ENCODE peak calls at places on chromosomes 5 and 9, in ten cellular contexts. N is tibial nerve, W is cardiac muscle cell, J is OCI-LY7, O is aorta, K is left lung, Z is kidney, S is left ventricle myocardium inferior, E is HepG2, B is adrenal gland. M is an unnamed sample. For H3K4me1, the result is how much of the 10 kb centered on the place peaks cover.

GRCh38 chr9:115042781-115043509 is 75.0 kb downstream of the TNC start:
- DNase-seq in K (no peak), E (no peak), B (no peak), Z (no peak), S (no peak), N (no peak), J (no peak), O (peak), W (no peak), M (no peak)

GRCh38 chr5:517535-518100 is 6.6 kb downstream of the SLC9A3 start:
- DNase-seq in S (no peak), W (no peak), K (no peak), N (no peak), O (no peak), J (no peak), E (no peak), B (no peak), Z (no peak), M (no peak)

GRCh38 chr5:71591100-71591499 is 4.0 kb downstream of the MCCC2 start:
- DNase-seq in S (no peak), K (no peak), E (no peak), B (no peak), N (no peak), W (no peak), Z (no peak), J (no peak), O (no peak), M (no peak)

GRCh38 chr5:1565737-1566734 is 42.3 kb upstream of the LPCAT1 start:
- DNase-seq in W (no peak), E (no peak), N (no peak), Z (no peak), K (no peak), S (no peak), J (no peak), O (peak), B (no peak), M (no peak)

GRCh38 chr9:118223111-118223510 is 518.9 kb downstream of the TLR4 start:
- DNase-seq in Z (no peak), B (no peak), O (no peak), S (no peak), E (no peak), J (no peak), W (no peak), N (no peak), K (no peak), M (no peak)

GRCh38 chr9:73090214-73090613 is 61.5 kb upstream of the ANXA1 start:
- DNase-seq in Z (no peak), W (no peak), S (no peak), E (no peak), B (no peak), K (no peak), N (no peak), O (no peak), J (no peak), M (no peak)

GRCh38 chr5:149826574-149826973 is 96.5 kb downstream of the PPARGC1B start:
- DNase-seq in W (no peak), Z (no peak), N (no peak), K (no peak), J (no peak), E (no peak), B (no peak), S (peak), O (no peak), M (peak)

GRCh38 chr5:134115806-134116175 is 1.3 kb downstream of the TCF7 start:
- DNase-seq in B (no peak), O (no peak), J (no peak), Z (no peak), K (no peak), W (no peak), N (no peak), E (no peak), S (no peak), M (no peak)

GRCh38 chr9:94014066-94014654 is 59.0 kb upstream of the BARX1 start:
- DNase-seq in W (peak), S (no peak), B (peak), N (no peak), Z (no peak), E (peak), O (no peak), K (no peak), J (peak), M (no peak)

GRCh38 chr5:52995095-52995494 is 5.9 kb downstream of the ITGA2 start:
- DNase-seq in S (no peak), K (no peak), Z (no peak), O (no peak), W (no peak), B (no peak), E (no peak), J (no peak), N (no peak), M (no peak)
- H3K4me1 ChIP-seq in S (under half), K (under half), Z (under half), O (under half), W (under half), B (under half), E (half or more), J (under half), N (under half), M (under half)

GRCh38 chr5:10262995-10263394 is 12.9 kb downstream of the CCT5 start:
- DNase-seq in K (no peak), O (no peak), E (no peak), S (no peak), B (no peak), Z (no peak), J (no peak), W (no peak), N (no peak), M (no peak)
- H3K4me3 ChIP-seq in K (no peak), O (no peak), E (no peak), S (no peak), B (no peak), Z (no peak), J (no peak), W (no peak), N (no peak), M (no peak)

GRCh38 chr5:50720061-50720460 is 53.6 kb downstream of the PARP8 start:
- DNase-seq in K (no peak), J (no peak), B (no peak), Z (no peak), W (no peak), E (no peak), N (no peak), O (no peak), S (no peak), M (no peak)
- H3K4me1 ChIP-seq in K (under half), J (under half), B (under half), Z (under half), W (under half), E (under half), N (under half), O (under half), S (under half), M (half or more)

DNA sequence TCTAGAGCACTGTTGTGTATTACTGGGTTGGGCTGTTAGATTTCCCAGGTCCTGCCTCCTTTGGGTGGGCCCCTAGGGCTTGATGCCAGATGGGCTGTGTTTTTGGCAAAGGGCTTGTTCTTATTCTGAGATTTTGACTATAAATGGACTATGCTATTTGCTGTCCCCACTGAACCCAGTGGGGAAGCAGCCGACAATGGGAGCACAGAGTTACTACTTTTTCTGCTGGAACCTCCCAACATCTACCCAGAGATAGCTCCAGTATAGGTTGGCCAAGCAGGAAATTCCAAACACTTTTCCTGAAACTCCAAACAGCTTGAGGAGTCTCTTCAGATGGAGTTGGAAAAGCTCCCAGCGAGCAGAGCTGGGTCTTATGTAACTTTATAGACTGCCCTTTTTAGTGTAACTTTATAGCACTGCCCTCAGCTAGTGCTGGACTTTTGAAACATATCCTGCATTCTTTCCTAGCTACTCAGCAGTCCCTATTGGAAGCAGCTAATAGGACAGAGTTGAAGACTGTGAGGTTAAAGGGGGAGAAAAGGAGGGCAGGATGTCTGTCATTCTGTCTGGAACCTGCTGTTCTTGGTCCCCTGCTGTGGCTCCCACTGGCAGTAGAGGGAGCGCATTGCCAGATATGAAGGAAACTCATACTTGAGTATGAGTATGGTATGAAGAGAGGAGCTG is 21.0 kb downstream of the RUSC2 start:
- DNase-seq in B (peak), Z (peak), J (no peak), S (peak), O (peak), W (no peak), K (peak), E (peak), N (peak), M (no peak)
- H3K4me3 ChIP-seq in B (no peak), Z (no peak), J (no peak), S (peak), O (no peak), W (no peak), K (no peak), E (no peak), N (no peak), M (no peak)

GRCh38 chr9:87390361-87390760 is 107.3 kb upstream of the DAPK1 start:
- DNase-seq in S (no peak), N (no peak), Z (no peak), J (no peak), E (no peak), K (no peak), B (no peak), O (no peak), W (no peak), M (no peak)

GRCh38 chr9:87393706-87394255 is 103.9 kb upstream of the DAPK1 start:
- DNase-seq in K (no peak), S (no peak), J (no peak), Z (no peak), N (no peak), B (no peak), O (no peak), W (no peak), E (no peak), M (no peak)

GRCh38 chr9:87392091-87392490 is 105.6 kb upstream of the DAPK1 start:
- DNase-seq in E (no peak), O (no peak), N (no peak), K (no peak), J (no peak), W (no peak), Z (no peak), B (no peak), S (no peak), M (no peak)

GRCh38 chr9:87401681-87402080 is 96.0 kb upstream of the DAPK1 start:
- DNase-seq in Z (no peak), W (no peak), B (no peak), J (no peak), K (no peak), O (no peak), N (no peak), S (no peak), E (no peak), M (no peak)

DNA sequence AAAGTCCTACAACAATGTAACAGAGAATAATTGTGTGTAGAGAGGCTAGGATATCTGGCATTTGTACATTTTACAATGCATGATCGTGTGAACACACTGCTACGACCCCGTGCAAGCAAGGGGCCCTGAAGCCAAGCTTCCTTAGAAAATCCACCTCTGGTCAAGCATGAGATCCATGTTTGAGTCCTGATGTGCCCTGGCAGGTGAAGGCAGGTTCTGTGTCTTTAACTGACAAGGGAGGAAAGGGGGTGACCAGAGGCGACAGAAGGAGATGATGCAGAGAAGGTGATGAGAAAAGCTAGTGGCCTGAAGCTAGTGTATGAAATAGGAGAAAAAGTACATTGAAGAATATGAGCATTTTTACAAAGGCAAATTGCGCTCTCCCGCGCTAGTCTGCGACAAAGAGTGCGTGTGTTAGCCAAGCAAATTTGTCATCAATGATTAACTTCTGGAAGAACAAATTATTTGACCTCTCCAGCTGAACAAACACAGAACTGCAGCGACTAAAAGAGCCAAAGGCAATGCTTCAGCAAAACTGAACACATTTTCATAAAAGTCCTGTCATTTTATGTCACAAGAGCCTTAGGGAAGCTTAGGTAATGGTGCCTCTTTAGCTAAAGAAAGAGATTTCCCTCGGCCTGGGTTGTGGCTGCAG is 101.7 kb upstream of the DAPK1 start:
- DNase-seq in S (no peak), N (no peak), J (no peak), O (no peak), Z (no peak), B (no peak), E (peak), W (no peak), K (no peak), M (no peak)
- H3K4me1 ChIP-seq in S (under half), N (under half), J (under half), O (under half), Z (under half), B (under half), E (under half), W (under half), K (under half), M (under half)

GRCh38 chr9:70257512-70257911 is 1.3 kb upstream of the SMC5 start:
- DNase-seq in S (no peak), E (no peak), K (no peak), N (no peak), W (no peak), Z (no peak), B (no peak), J (no peak), O (no peak), M (no peak)
- H3K4me3 ChIP-seq in S (peak), E (peak), K (peak), N (peak), W (no peak), Z (peak), B (no peak), J (peak), O (peak), M (no peak)